ENCODE peak calls at places on chromosomes 7 and 10, in five cellular contexts. P, H, X, W and L are unnamed samples. For H3K4me1, the result is how much of the 10 kb centered on the place peaks cover.

GRCh38 chr10:70115948-70116682 is 16.5 kb downstream of the AIFM2 start:
- DNase-seq in P (peak), H (peak), X (peak), W (peak), L (peak)

GRCh38 chr10:119166111-119166500 is 592 bp upstream of the SFXN4 start:
- DNase-seq in P (no peak), H (no peak), X (no peak), W (no peak), L (no peak)

GRCh38 chr7:6497994-6498393 is 50.2 kb upstream of the DAGLB start:
- DNase-seq in P (no peak), H (no peak), X (no peak), W (no peak), L (no peak)

GRCh38 chr10:97320480-97321031 is 1.5 kb downstream of the FRAT1 start:
- DNase-seq in P (peak), H (peak), X (no peak), W (no peak), L (peak)

GRCh38 chr10:49292565-49293207 is 6.3 kb upstream of the C10orf71 start:
- DNase-seq in P (no peak), H (no peak), X (no peak), W (no peak), L (no peak)

GRCh38 chr7:28161319-28161718 is 19.3 kb downstream of the JAZF1 start:
- DNase-seq in P (no peak), H (no peak), X (peak), W (no peak), L (no peak)

GRCh38 chr7:105602325-105603305 is 21.3 kb upstream of the EFCAB10 start:
- DNase-seq in P (no peak), H (no peak), X (no peak), W (no peak), L (no peak)

GRCh38 chr7:884191-885003 is 8.0 kb downstream of the GET4 start:
- DNase-seq in P (no peak), H (peak), X (no peak), W (no peak), L (peak)

GRCh38 chr7:2757361-2757903 is 69.4 kb downstream of the AMZ1 start:
- DNase-seq in P (no peak), H (peak), X (no peak), W (peak), L (peak)

GRCh38 chr7:101170617-101171441 is 5.5 kb upstream of the VGF start:
- DNase-seq in P (no peak), H (no peak), X (no peak), W (no peak), L (no peak)

GRCh38 chr10:101112799-101113594 is 18.1 kb upstream of the TLX1 start:
- DNase-seq in P (no peak), H (no peak), X (no peak), W (no peak), L (no peak)

GRCh38 chr7:137282043-137282442 is 61.5 kb downstream of the PTN start:
- DNase-seq in P (no peak), H (no peak), X (no peak), W (no peak), L (no peak)

GRCh38 chr7:127682140-127682539 is 30.1 kb downstream of the SND1 start:
- DNase-seq in P (no peak), H (no peak), X (no peak), W (no peak), L (no peak)

GRCh38 chr10:97393034-97393573 is 8.0 kb downstream of the RRP12 start:
- DNase-seq in P (no peak), H (no peak), X (no peak), W (no peak), L (no peak)

GRCh38 chr7:5773661-5774086 is 7.8 kb downstream of the RNF216 start:
- DNase-seq in P (no peak), H (no peak), X (no peak), W (peak), L (no peak)

GRCh38 chr10:15792777-15793176 is 67.5 kb downstream of the MINDY3 start:
- DNase-seq in P (no peak), H (no peak), X (no peak), W (no peak), L (no peak)

GRCh38 chr10:86940677-86941076 is 16.7 kb downstream of the MMRN2 start:
- DNase-seq in P (peak), H (no peak), X (no peak), W (no peak), L (no peak)

GRCh38 chr7:131544449-131545425 is 11.7 kb downstream of the PODXL start:
- DNase-seq in P (no peak), H (no peak), X (peak), W (no peak), L (no peak)

DNA sequence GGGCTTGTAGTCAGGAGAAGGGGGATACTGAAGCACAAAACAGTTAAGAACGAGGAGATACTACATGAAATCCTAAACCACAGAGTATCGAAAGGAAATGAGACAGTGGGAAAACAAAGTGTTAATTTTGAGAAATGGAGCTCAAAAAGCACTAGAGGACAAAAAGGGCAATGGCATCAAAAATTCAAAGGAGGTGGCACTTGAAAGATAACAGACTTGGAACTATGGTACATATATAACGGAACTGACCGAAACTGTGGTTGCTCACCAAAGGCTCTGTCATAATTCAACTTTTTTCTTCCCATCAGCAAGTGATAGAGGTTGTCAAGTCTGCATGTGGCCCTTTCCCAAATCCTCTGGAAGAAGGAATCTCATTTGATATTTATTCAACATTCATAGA is 97.0 kb downstream of the CABCOCO1 start:
- DNase-seq in P (no peak), H (no peak), X (no peak), W (no peak), L (no peak)
- H3K4me1 ChIP-seq in P (under half), H (under half), X (under half), W (under half), L (under half)

DNA sequence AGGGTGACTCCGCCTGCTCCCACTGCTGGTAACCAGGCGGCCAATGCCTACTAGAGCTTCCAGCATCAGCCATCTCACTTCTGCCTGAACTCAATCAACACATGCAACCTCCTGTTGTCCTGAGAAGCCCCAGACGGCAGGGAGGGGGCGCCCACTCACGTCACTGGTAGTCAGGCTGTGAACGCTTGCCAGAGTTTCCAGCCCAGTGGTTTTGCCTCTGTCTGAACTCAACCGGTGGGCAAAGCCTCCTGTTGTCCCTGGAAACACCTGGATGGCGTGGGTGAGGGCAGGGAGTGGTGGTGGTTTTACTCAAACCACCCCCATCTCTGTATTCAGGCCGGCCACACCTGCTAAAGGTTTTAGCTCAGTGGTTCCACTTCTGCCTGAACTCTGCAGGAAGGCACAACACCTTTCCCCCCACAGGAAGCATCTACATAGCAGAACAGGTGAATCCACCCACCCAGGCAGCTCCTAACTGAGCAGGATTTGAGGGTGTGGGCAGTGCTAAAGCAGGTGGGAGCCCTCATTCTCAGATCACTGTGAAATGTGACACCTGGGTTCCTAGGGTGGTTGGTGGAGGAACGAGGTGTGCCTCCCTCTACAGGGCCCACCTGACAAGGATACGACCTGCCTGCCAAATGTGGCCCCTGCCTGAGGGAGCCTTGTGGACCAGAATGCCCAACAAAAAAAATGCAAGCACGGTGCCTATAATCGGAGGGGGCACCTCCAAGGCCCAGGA is 563.0 kb upstream of the SEMA3D start:
- DNase-seq in P (no peak), H (no peak), X (peak), W (no peak), L (no peak)
- TF ChIP-seq CTCF in P (no peak), H (no peak), X (no peak), W (no peak), L (no peak)

GRCh38 chr10:124262249-124262865 is 156.4 kb downstream of the OAT start:
- DNase-seq in P (no peak), H (no peak), X (peak), W (no peak), L (no peak)

GRCh38 chr10:124264711-124265390 is 153.9 kb downstream of the OAT start:
- DNase-seq in P (no peak), H (no peak), X (no peak), W (no peak), L (no peak)

GRCh38 chr10:124263726-124264125 is 155.0 kb downstream of the OAT start:
- DNase-seq in P (no peak), H (no peak), X (no peak), W (no peak), L (peak)

GRCh38 chr10:124264271-124264670 is 154.5 kb downstream of the OAT start:
- DNase-seq in P (no peak), H (no peak), X (no peak), W (no peak), L (no peak)

GRCh38 chr10:124262971-124263370 is 155.8 kb downstream of the OAT start:
- DNase-seq in P (no peak), H (no peak), X (no peak), W (no peak), L (no peak)
- H3K27ac ChIP-seq in P (no peak), H (no peak), X (no peak), W (no peak), L (no peak)

GRCh38 chr10:6050801-6051445 is 11.2 kb downstream of the IL2RA start:
- DNase-seq in P (peak), H (peak), X (peak), W (peak), L (peak)
- H3K4me1 ChIP-seq in P (under half), H (under half), X (half or more), W (under half), L (under half)

GRCh38 chr7:32219416-32219815 is 149.2 kb upstream of the PDE1C start:
- DNase-seq in P (peak), H (no peak), X (no peak), W (no peak), L (no peak)

GRCh38 chr7:32215697-32216096 is 145.5 kb upstream of the PDE1C start:
- DNase-seq in P (no peak), H (no peak), X (no peak), W (no peak), L (no peak)

GRCh38 chr7:32218741-32219283 is 148.6 kb upstream of the PDE1C start:
- DNase-seq in P (no peak), H (no peak), X (no peak), W (peak), L (no peak)

GRCh38 chr7:32216759-32217158 is 146.6 kb upstream of the PDE1C start:
- DNase-seq in P (no peak), H (no peak), X (no peak), W (no peak), L (no peak)

DNA sequence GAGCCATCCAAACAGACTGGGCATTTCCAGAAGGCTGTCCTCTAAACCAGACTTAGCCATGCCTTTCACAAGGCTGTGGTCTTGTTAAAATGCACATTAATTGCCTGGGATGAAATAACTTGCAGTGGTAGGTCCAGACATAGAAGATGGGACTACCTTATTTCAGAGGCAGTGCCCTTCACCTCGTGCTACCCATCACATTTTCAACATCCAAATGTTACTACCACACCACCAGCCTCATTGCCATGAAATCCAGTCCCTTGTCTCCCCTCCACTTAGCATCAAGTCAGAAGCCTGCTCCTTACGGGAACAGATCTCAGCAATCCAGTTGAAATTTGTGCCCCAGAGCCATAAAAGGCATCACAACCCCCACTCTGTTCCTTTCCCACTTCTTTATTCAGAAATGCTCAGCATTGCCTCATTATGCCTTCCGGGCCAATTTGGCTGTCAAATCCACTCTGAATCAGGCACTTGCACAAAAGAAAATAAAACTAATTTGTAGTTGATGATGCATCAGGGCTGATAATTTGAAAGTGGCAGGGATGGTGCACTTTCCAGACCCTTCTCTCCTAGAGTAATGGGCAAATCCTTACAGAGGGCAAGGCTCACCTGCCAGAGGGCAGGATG is 147.7 kb upstream of the PDE1C start:
- DNase-seq in P (no peak), H (no peak), X (no peak), W (peak), L (no peak)
- TF ChIP-seq CTCF in P (no peak), H (no peak), X (no peak), W (no peak), L (no peak)